ENCODE peak calls at places on chromosome 11, in six cellular contexts. A, Q, B, S, F and G are unnamed samples.
A peak's percentile ranks its signal among the peaks of the same experiment; 100 is the strongest.

GRCh38 chr11:121479839-121480238 is 27.1 kb upstream of the SORL1-AS1 start:
- DNase-seq in A (no peak), Q (no peak), B (no peak), S (peak; percentile 35), F (no peak), G (no peak)

GRCh38 chr11:34165786-34166557 is 60.5 kb downstream of the NAT10 start:
- DNase-seq in A (no peak), Q (no peak), B (no peak), S (no peak), F (no peak), G (no peak)

GRCh38 chr11:62169448-62169847 is 20.6 kb upstream of the SCGB1D1 start:
- DNase-seq in A (no peak), Q (no peak), B (no peak), S (no peak), F (peak; percentile 38), G (peak; percentile 62)

GRCh38 chr11:78188012-78188808 is at the start of gene KCTD21:
- DNase-seq in A (peak; percentile 97), Q (peak; percentile 98), B (peak; percentile 92), S (peak; percentile 95), F (peak; percentile 98), G (peak; percentile 99)

GRCh38 chr11:79538775-79539174 is 97.9 kb upstream of the TENM4 start:
- DNase-seq in A (no peak), Q (no peak), B (no peak), S (no peak), F (no peak), G (no peak)

GRCh38 chr11:897226-898159 is 13.1 kb downstream of the CHID1 start:
- DNase-seq in A (no peak), Q (no peak), B (no peak), S (no peak), F (no peak), G (no peak)

GRCh38 chr11:76007179-76007578 is 192.2 kb downstream of the UVRAG start:
- DNase-seq in A (no peak), Q (no peak), B (no peak), S (no peak), F (no peak), G (no peak)

GRCh38 chr11:8799273-8799672 is 111.7 kb upstream of the AKIP1 start:
- DNase-seq in A (no peak), Q (no peak), B (no peak), S (no peak), F (no peak), G (no peak)

GRCh38 chr11:127651175-127651887 is 650.8 kb upstream of the KIRREL3 start:
- DNase-seq in A (no peak), Q (no peak), B (no peak), S (no peak), F (no peak), G (no peak)

GRCh38 chr11:132792341-132793140 is 739.8 kb downstream of the OPCML start:
- DNase-seq in A (no peak), Q (no peak), B (no peak), S (no peak), F (no peak), G (no peak)

GRCh38 chr11:10696797-10697620 is 3.5 kb upstream of the IRAG1 start:
- DNase-seq in A (no peak), Q (no peak), B (no peak), S (no peak), F (no peak), G (no peak)

GRCh38 chr11:13303668-13304649 is 26.4 kb downstream of the BMAL1 start:
- DNase-seq in A (peak; percentile 44), Q (no peak), B (no peak), S (no peak), F (no peak), G (no peak)

GRCh38 chr11:124339671-124340447 is 19.9 kb upstream of the OR8D2 start:
- DNase-seq in A (peak; percentile 14), Q (no peak), B (no peak), S (no peak), F (no peak), G (no peak)

GRCh38 chr11:44852159-44852707 is 98.5 kb downstream of the TP53I11 start:
- DNase-seq in A (no peak), Q (no peak), B (no peak), S (no peak), F (no peak), G (no peak)

GRCh38 chr11:130999992-131000770 is 83.9 kb upstream of the SNX19 start:
- DNase-seq in A (no peak), Q (no peak), B (no peak), S (no peak), F (no peak), G (no peak)

GRCh38 chr11:129729823-129730222 is 85.8 kb upstream of the TMEM45B start:
- DNase-seq in A (no peak), Q (no peak), B (no peak), S (no peak), F (no peak), G (no peak)

GRCh38 chr11:117316197-117316961 is at the start of gene BACE1:
- DNase-seq in A (peak; percentile 91), Q (no peak), B (no peak), S (peak; percentile 80), F (peak; percentile 84), G (peak; percentile 90)

GRCh38 chr11:124961972-124962609 is 8.1 kb downstream of the CCDC15 start:
- DNase-seq in A (peak; percentile 95), Q (peak; percentile 15), B (no peak), S (peak; percentile 26), F (no peak), G (no peak)

GRCh38 chr11:16804104-16804947 is 65.9 kb downstream of the C11orf58 start:
- DNase-seq in A (no peak), Q (no peak), B (no peak), S (no peak), F (no peak), G (no peak)

GRCh38 chr11:7495997-7496545 is 10.8 kb downstream of the OLFML1 start:
- DNase-seq in A (peak; percentile 56), Q (peak; percentile 33), B (no peak), S (no peak), F (no peak), G (peak; percentile 53)

GRCh38 chr11:125768256-125769046 is 10.2 kb downstream of the PATE2 start:
- DNase-seq in A (no peak), Q (no peak), B (no peak), S (no peak), F (no peak), G (no peak)

GRCh38 chr11:67406969-67407699 is 3.3 kb downstream of the TBC1D10C start:
- DNase-seq in A (peak; percentile 75), Q (no peak), B (no peak), S (no peak), F (no peak), G (no peak)

GRCh38 chr11:111775024-111775710 is 9.0 kb upstream of the PPP2R1B start:
- DNase-seq in A (no peak), Q (no peak), B (no peak), S (no peak), F (peak; percentile 22), G (peak; percentile 51)

GRCh38 chr11:62148271-62148980 is 24.6 kb downstream of the INCENP start:
- DNase-seq in A (no peak), Q (no peak), B (no peak), S (no peak), F (no peak), G (no peak)

GRCh38 chr11:35321111-35321510 is 98.2 kb downstream of the SLC1A2 start:
- DNase-seq in A (no peak), Q (no peak), B (no peak), S (no peak), F (no peak), G (no peak)

GRCh38 chr11:24496728-24497396 is at the start of gene LUZP2:
- DNase-seq in A (peak; percentile 15), Q (no peak), B (no peak), S (peak; percentile 87), F (no peak), G (peak; percentile 40)

GRCh38 chr11:112211556-112211955 is 14.7 kb upstream of the PTS start:
- DNase-seq in A (no peak), Q (no peak), B (no peak), S (no peak), F (no peak), G (no peak)

GRCh38 chr11:19951558-19952083 is 208.7 kb downstream of the DBX1 start:
- DNase-seq in A (peak; percentile 89), Q (peak; percentile 32), B (no peak), S (peak; percentile 81), F (no peak), G (no peak)

GRCh38 chr11:8102296-8102915 is 21.4 kb downstream of the TUB start:
- DNase-seq in A (no peak), Q (no peak), B (no peak), S (no peak), F (no peak), G (no peak)

GRCh38 chr11:8098361-8098760 is 17.4 kb downstream of the TUB start:
- DNase-seq in A (no peak), Q (no peak), B (no peak), S (no peak), F (no peak), G (no peak)

GRCh38 chr11:9265211-9266131 is at the start of gene DENND5A:
- DNase-seq in A (peak; percentile 89), Q (peak; percentile 58), B (peak; percentile 54), S (peak; percentile 83), F (peak; percentile 88), G (peak; percentile 92)

GRCh38 chr11:128569291-128569690 is 18.1 kb downstream of the ETS1 start:
- DNase-seq in A (no peak), Q (no peak), B (no peak), S (no peak), F (no peak), G (no peak)

GRCh38 chr11:11808992-11809583 is 32.7 kb upstream of the USP47 start:
- DNase-seq in A (no peak), Q (no peak), B (no peak), S (no peak), F (no peak), G (no peak)